ENCODE peak calls at places on chromosomes 2 and 18, in five cellular contexts. T, W, Y, Q and R are unnamed samples. For H3K4me1 and H3K27me3, the result is how much of the 10 kb centered on the place peaks cover.

GRCh38 chr2:166365803-166366420 is 9.8 kb downstream of the SCN9A start:
- DNase-seq in T (no peak), W (no peak), Y (no peak), Q (no peak), R (no peak)

GRCh38 chr2:20425371-20425881 is 21.4 kb upstream of the RHOB start:
- DNase-seq in T (no peak), W (peak), Y (no peak), Q (no peak), R (no peak)

GRCh38 chr2:95166065-95166763 is 605 bp downstream of the ZNF2 start:
- DNase-seq in T (no peak), W (no peak), Y (no peak), Q (no peak), R (no peak)

GRCh38 chr2:143442203-143442602 is 313.0 kb downstream of the ARHGAP15 start:
- DNase-seq in T (no peak), W (no peak), Y (no peak), Q (no peak), R (no peak)

GRCh38 chr2:236166781-236167296 is 1.3 kb downstream of the GBX2 start:
- DNase-seq in T (no peak), W (no peak), Y (peak), Q (no peak), R (no peak)

GRCh38 chr18:6626457-6626856 is 103.1 kb upstream of the ARHGAP28 start:
- DNase-seq in T (no peak), W (peak), Y (no peak), Q (no peak), R (no peak)

GRCh38 chr2:120825370-120826259 is 89.9 kb downstream of the GLI2 start:
- DNase-seq in T (peak), W (peak), Y (no peak), Q (no peak), R (no peak)

GRCh38 chr18:8791171-8791651 is 85.9 kb downstream of the MTCL1 start:
- DNase-seq in T (no peak), W (peak), Y (no peak), Q (no peak), R (no peak)

GRCh38 chr2:173955004-173955403 is 10.2 kb downstream of the SP3 start:
- DNase-seq in T (no peak), W (no peak), Y (no peak), Q (no peak), R (no peak)

GRCh38 chr2:96116424-96116878 is at the start of gene ADRA2B:
- DNase-seq in T (no peak), W (peak), Y (peak), Q (peak), R (peak)

GRCh38 chr2:19216676-19217075 is 141.7 kb downstream of the OSR1 start:
- DNase-seq in T (no peak), W (no peak), Y (no peak), Q (no peak), R (no peak)
- H3K27ac ChIP-seq in T (no peak), W (no peak), Y (no peak), Q (no peak), R (no peak)

GRCh38 chr2:237596518-237596855 is 6.0 kb upstream of the RAB17 start:
- DNase-seq in T (no peak), W (no peak), Y (no peak), Q (no peak), R (no peak)
- H3K4me1 ChIP-seq in T (under half), W (under half), Y (under half), Q (under half), R (under half)

GRCh38 chr2:2294183-2294675 is 36.8 kb downstream of the MYT1L start:
- DNase-seq in T (no peak), W (peak), Y (no peak), Q (no peak), R (no peak)
- H3K27me3 ChIP-seq in T (under half), W (under half), Y (under half), Q (under half), R (under half)

DNA sequence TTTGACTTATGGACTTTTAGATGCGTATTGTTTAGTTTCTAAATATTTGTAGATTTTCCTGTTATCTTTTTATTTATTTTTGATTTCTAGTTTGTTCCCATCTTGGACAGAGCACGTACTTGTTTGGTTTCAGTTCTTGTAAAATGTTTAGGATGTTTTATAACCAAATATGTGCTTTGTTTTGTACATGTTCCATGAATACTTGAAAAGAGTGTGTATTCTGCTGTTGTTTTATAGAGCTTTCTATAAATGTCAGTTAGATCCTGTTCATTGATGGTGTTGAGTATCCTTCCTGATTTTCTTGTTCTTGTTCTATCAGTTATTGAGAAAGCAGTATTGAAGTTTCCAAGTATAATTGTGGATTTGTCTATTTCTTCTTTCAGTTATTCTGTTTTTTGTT is 21.1 kb downstream of the VWA3B start:
- DNase-seq in T (no peak), W (no peak), Y (no peak), Q (no peak), R (no peak)
- H3K27ac ChIP-seq in T (no peak), W (no peak), Y (no peak), Q (no peak), R (no peak)

DNA sequence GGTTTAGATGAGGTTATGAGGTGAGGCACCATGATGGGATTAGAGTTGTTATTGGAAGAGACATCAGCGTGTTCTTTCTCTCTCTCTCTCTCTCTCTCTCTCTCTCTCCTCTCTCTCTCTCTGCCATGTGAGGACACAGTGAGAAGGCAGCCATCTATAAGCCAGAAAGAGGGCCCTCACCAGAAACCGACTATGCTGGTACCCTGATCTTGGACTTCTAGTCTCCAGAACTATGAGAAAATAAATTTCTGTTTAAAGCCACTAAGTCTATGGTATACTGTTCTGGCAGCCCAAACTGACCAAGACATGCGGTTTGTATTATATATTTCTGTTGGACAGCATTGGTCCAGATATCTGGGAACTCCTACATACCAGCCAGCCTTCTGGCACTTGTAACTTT is 3.5 kb upstream of the LIPG start:
- DNase-seq in T (no peak), W (no peak), Y (no peak), Q (no peak), R (no peak)
- H3K4me1 ChIP-seq in T (under half), W (under half), Y (under half), Q (under half), R (under half)

GRCh38 chr2:118836411-118836930 is 11.0 kb downstream of the EN1 start:
- DNase-seq in T (no peak), W (no peak), Y (no peak), Q (no peak), R (no peak)
- H3K27me3 ChIP-seq in T (half or more), W (under half), Y (half or more), Q (under half), R (under half)

GRCh38 chr2:33334083-33334482 is 142.4 kb upstream of the RASGRP3 start:
- DNase-seq in T (no peak), W (no peak), Y (no peak), Q (no peak), R (no peak)
- H3K27ac ChIP-seq in T (no peak), W (no peak), Y (no peak), Q (no peak), R (no peak)